ENCODE peak calls at places on chromosomes 11 and 22, in five cellular contexts. F, J, M, O and W are unnamed samples.
A peak's percentile ranks its signal among the peaks of the same experiment; 100 is the strongest.

GRCh38 chr11:74731301-74732094 is at the start of gene CHRDL2:
- DNase-seq in F (no peak), J (no peak), M (peak; percentile 82), O (no peak), W (no peak)

GRCh38 chr11:825366-826231 is 2.1 kb upstream of the CRACR2B start:
- DNase-seq in F (no peak), J (no peak), M (no peak), O (no peak), W (no peak)

GRCh38 chr11:105033344-105033743 is 1.6 kb downstream of the CASP1 start:
- DNase-seq in F (no peak), J (no peak), M (no peak), O (no peak), W (no peak)

GRCh38 chr22:46703166-46703995 is 34.7 kb downstream of the CERK start:
- DNase-seq in F (no peak), J (no peak), M (no peak), O (no peak), W (no peak)

GRCh38 chr11:88174627-88175003 is 628 bp downstream of the RAB38 start:
- DNase-seq in F (peak; percentile 72), J (no peak), M (no peak), O (no peak), W (peak; percentile 61)

GRCh38 chr11:102936864-102937509 is 18.5 kb downstream of the MMP13 start:
- DNase-seq in F (no peak), J (no peak), M (no peak), O (no peak), W (no peak)

GRCh38 chr22:29658171-29658570 is 54.7 kb downstream of the NF2 start:
- DNase-seq in F (no peak), J (no peak), M (no peak), O (no peak), W (no peak)

GRCh38 chr11:61701298-61701993 is 21.3 kb downstream of the DAGLA start:
- DNase-seq in F (no peak), J (no peak), M (peak; percentile 64), O (no peak), W (peak; percentile 22)

GRCh38 chr11:8671242-8671641 is 11.2 kb downstream of the TRIM66 start:
- DNase-seq in F (no peak), J (no peak), M (peak; percentile 32), O (no peak), W (peak; percentile 73)

GRCh38 chr22:44638966-44639739 is 62.9 kb upstream of the PRR5 start:
- DNase-seq in F (no peak), J (no peak), M (peak; percentile 65), O (no peak), W (no peak)

GRCh38 chr11:101441747-101442146 is 142.1 kb downstream of the TRPC6 start:
- DNase-seq in F (no peak), J (no peak), M (no peak), O (no peak), W (no peak)

GRCh38 chr11:32118025-32118974 is 27.4 kb downstream of the RCN1 start:
- DNase-seq in F (no peak), J (no peak), M (no peak), O (no peak), W (peak; percentile 13)

GRCh38 chr22:19879651-19879995 is 24.9 kb upstream of the GNB1L start:
- DNase-seq in F (no peak), J (no peak), M (peak; percentile 30), O (no peak), W (no peak)

GRCh38 chr11:122007611-122008071 is 108.4 kb downstream of the BLID start:
- DNase-seq in F (no peak), J (no peak), M (no peak), O (no peak), W (no peak)

GRCh38 chr11:46903846-46904245 is 14.5 kb downstream of the LRP4 start:
- DNase-seq in F (no peak), J (no peak), M (no peak), O (no peak), W (no peak)

GRCh38 chr11:75436806-75437205 is 3.8 kb upstream of the KLHL35 start:
- DNase-seq in F (no peak), J (no peak), M (no peak), O (no peak), W (no peak)